ENCODE peak calls at places on chromosomes 1 and 21, in four cellular contexts. F, C, I and W are unnamed samples.

GRCh38 chr21:41952568-41953248 is 1.1 kb downstream of the C2CD2 start:
- DNase-seq in F (no peak), C (no peak), I (no peak), W (no peak)

GRCh38 chr1:30263888-30264671 is 459.3 kb downstream of the MATN1 start:
- DNase-seq in F (no peak), C (no peak), I (no peak), W (no peak)

GRCh38 chr1:234619794-234620247 is 9.8 kb upstream of the IRF2BP2 start:
- DNase-seq in F (no peak), C (no peak), I (no peak), W (no peak)

GRCh38 chr1:64343105-64343960 is 126.6 kb upstream of the CACHD1 start:
- DNase-seq in F (no peak), C (no peak), I (no peak), W (no peak)

GRCh38 chr1:166920561-166921475 is 44.8 kb upstream of the TADA1 start:
- DNase-seq in F (peak), C (no peak), I (no peak), W (no peak)

GRCh38 chr1:208731976-208732821 is 488.0 kb upstream of the PLXNA2 start:
- DNase-seq in F (no peak), C (no peak), I (no peak), W (no peak)

GRCh38 chr1:183885142-183885735 is 80.3 kb downstream of the RGL1 start:
- DNase-seq in F (no peak), C (no peak), I (no peak), W (no peak)

GRCh38 chr1:64934115-64934880 is 32.1 kb downstream of the JAK1 start:
- DNase-seq in F (no peak), C (no peak), I (peak), W (no peak)

GRCh38 chr1:115255154-115255553 is 82.9 kb downstream of the NGF start:
- DNase-seq in F (no peak), C (no peak), I (no peak), W (no peak)

DNA sequence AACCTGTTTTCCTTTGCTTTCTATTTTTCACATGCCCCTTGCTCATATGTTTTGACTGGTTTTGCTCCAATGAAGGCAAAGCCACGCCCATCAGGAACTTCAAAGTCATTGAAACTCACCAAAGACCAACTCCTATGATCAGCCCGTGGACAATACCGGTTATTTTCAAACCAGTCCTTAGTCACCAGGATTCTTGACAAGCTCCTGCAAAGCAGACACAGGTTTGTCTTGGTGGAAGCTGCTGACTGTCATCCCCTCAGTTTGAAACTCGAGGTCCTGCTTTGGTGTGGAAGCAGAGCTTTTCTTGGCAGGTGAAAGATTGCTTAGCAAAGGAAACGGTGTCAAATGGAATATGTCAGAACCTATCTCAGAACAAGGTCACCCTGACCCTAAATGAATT is 384.7 kb upstream of the CXADR start:
- DNase-seq in F (no peak), C (no peak), I (no peak), W (no peak)
- H3K4me3 ChIP-seq in F (no peak), C (no peak), I (no peak), W (no peak)

GRCh38 chr1:2194319-2194897 is at the start of gene FAAP20:
- DNase-seq in F (no peak), C (peak), I (no peak), W (no peak)
- H3K4me3 ChIP-seq in F (peak), C (peak), I (peak), W (peak)

DNA sequence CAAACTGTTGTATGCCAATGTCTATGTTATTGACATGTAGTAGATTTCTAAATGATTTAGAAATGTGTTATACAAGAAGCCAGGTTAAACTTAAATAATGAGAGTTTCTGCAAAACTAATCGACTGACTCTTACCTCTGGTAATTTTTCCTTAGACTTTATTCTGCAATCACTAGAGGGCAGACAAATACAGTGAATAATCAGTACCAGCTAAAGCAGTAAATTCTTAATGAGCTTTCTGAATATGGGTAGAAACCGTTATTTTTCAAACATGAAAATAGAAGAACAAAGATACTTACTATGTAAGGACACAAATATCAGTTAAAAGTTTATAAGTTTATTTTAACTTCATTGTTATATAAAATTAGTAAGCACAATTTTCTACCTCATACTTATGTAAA is 97.9 kb upstream of the RGS1 start:
- DNase-seq in F (no peak), C (no peak), I (no peak), W (no peak)
- H3K4me3 ChIP-seq in F (no peak), C (no peak), I (no peak), W (no peak)

GRCh38 chr1:206456577-206457375 is 13.5 kb upstream of the IKBKE start:
- DNase-seq in F (peak), C (no peak), I (no peak), W (no peak)

GRCh38 chr1:206455681-206456344 is 14.5 kb upstream of the IKBKE start:
- DNase-seq in F (no peak), C (no peak), I (no peak), W (no peak)

GRCh38 chr1:206459703-206460102 is 10.6 kb upstream of the IKBKE start:
- DNase-seq in F (no peak), C (no peak), I (no peak), W (no peak)

GRCh38 chr1:206455320-206455680 is 15.0 kb upstream of the IKBKE start:
- DNase-seq in F (no peak), C (no peak), I (no peak), W (no peak)

DNA sequence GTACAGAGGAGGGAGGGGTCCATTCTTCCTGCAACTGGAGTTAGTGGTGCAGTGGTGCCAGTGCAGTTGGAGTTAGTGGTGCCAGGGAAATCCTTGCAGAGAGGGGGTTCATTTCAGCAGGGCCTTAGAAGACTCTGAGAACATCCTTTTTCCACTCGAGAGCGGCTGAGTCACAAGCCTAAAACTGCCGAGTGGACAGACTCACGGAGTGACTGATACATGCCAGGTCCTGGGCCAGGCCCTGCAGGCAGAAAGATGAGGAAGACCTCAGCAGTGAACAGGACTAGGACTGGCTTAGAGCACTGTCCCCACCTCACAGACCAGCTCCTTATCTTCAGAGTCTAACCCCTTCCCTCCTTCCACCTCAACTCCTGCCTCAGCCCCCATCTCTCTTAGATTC is 12.9 kb upstream of the IKBKE start:
- DNase-seq in F (no peak), C (no peak), I (no peak), W (peak)
- H3K4me3 ChIP-seq in F (no peak), C (no peak), I (no peak), W (no peak)

GRCh38 chr1:159172599-159173291 is 1.3 kb downstream of the CADM3 start:
- DNase-seq in F (no peak), C (no peak), I (no peak), W (peak)

GRCh38 chr1:159171254-159171687 is at the start of gene CADM3:
- DNase-seq in F (no peak), C (no peak), I (no peak), W (no peak)

GRCh38 chr1:159170639-159171038 is 776 bp upstream of the CADM3 start:
- DNase-seq in F (no peak), C (no peak), I (no peak), W (no peak)

GRCh38 chr1:159173303-159173702 is 1.9 kb downstream of the CADM3 start:
- DNase-seq in F (no peak), C (no peak), I (no peak), W (no peak)

DNA sequence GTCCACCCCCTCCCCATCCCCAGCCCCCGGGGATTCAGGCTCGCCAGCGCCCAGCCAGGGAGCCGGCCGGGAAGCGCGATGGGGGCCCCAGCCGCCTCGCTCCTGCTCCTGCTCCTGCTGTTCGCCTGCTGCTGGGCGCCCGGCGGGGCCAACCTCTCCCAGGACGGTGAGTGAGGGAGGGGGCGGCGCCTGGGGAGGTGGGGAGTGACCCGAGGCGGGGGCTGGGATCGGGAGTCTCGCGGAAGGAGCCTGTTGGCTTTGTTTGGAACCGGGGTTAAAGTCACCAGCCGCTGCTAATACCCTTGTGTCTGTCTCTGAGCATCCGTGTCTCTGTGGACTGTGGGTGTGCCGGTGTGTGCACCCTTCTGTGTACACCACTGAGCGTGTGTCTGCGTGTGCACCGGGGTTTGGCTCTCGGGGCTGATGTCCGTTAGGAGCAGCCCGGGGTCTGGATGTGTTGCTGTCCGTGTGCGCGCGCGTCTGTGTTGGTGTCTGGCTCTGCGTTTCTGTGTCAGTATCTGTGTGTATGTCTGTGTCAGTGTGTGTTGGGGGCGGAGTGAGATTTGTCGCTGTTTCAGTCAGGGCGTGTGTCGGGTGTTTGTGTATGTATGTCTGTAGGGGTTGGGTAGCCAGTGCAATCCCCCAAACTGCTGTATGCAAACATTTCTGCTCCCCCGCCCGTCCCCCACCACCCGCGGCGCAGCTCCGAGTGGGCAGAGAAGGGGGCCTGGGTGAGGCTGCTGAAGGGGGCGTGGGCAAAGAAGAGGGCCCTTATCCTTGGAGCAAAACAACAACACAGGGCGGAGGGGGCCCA is 480 bp downstream of the CADM3 start:
- DNase-seq in F (no peak), C (no peak), I (no peak), W (peak)
- H3K4me3 ChIP-seq in F (no peak), C (no peak), I (peak), W (no peak)

GRCh38 chr1:151611288-151611790 is 511 bp upstream of the SNX27 start:
- DNase-seq in F (no peak), C (no peak), I (no peak), W (no peak)
- H3K4me3 ChIP-seq in F (peak), C (no peak), I (no peak), W (no peak)